ENCODE peak calls at places on chromosomes 5 and 9, in seven cellular contexts. R is psoas muscle; S is hepatocyte; Q is CD8-positive, alpha-beta T cell; T is upper lobe of left lung; I is ovary; K is Peyer's patch. P is an unnamed sample.

GRCh38 chr9:88721028-88721427 is 186.1 kb downstream of the NXNL2 start:
- DNase-seq in R (no peak), S (no peak), Q (no peak), T (no peak), I (no peak), K (no peak), P (no peak)

GRCh38 chr9:72675586-72675985 is 154.2 kb downstream of the TMC1 start:
- DNase-seq in R (no peak), S (no peak), Q (no peak), T (no peak), I (no peak), K (no peak), P (no peak)

GRCh38 chr9:114051706-114052105 is 26.4 kb downstream of the AMBP start:
- DNase-seq in R (no peak), S (no peak), Q (peak), T (peak), I (peak), K (no peak), P (no peak)

GRCh38 chr9:107260437-107261081 is 22.5 kb upstream of the RAD23B start:
- DNase-seq in R (no peak), S (no peak), Q (no peak), T (no peak), I (no peak), K (no peak), P (no peak)

GRCh38 chr5:174504266-174504726 is 220.1 kb upstream of the MSX2 start:
- DNase-seq in R (no peak), S (no peak), Q (no peak), T (no peak), I (no peak), K (no peak), P (no peak)

GRCh38 chr5:115685480-115685879 is 59.6 kb upstream of the TMED7 start:
- DNase-seq in R (no peak), S (no peak), Q (no peak), T (no peak), I (no peak), K (no peak), P (no peak)

GRCh38 chr5:28165116-28165515 is 1126.7 kb upstream of the CDH9 start:
- DNase-seq in R (no peak), S (peak), Q (no peak), T (no peak), I (no peak), K (no peak), P (no peak)

GRCh38 chr5:102731704-102732103 is 23.4 kb upstream of the PAM start:
- DNase-seq in R (no peak), S (no peak), Q (no peak), T (no peak), I (no peak), K (no peak), P (no peak)

GRCh38 chr9:69758981-69759477 is 782 bp downstream of the PTAR1 start:
- DNase-seq in R (no peak), S (peak), Q (no peak), T (no peak), I (no peak), K (no peak), P (no peak)

GRCh38 chr9:92228628-92229027 is 64.9 kb downstream of the IARS1 start:
- DNase-seq in R (no peak), S (no peak), Q (no peak), T (no peak), I (no peak), K (no peak), P (no peak)

GRCh38 chr5:157449011-157449723 is 10.8 kb upstream of the NIPAL4 start:
- DNase-seq in R (peak), S (no peak), Q (no peak), T (no peak), I (peak), K (no peak), P (peak)

GRCh38 chr5:148899993-148900392 is 73.6 kb downstream of the ADRB2 start:
- DNase-seq in R (no peak), S (no peak), Q (no peak), T (peak), I (no peak), K (no peak), P (no peak)

GRCh38 chr5:144864113-144864512 is 693.4 kb downstream of the KCTD16 start:
- DNase-seq in R (no peak), S (no peak), Q (no peak), T (no peak), I (no peak), K (no peak), P (no peak)

GRCh38 chr9:93582115-93582514 is 5.7 kb downstream of the PHF2 start:
- DNase-seq in R (no peak), S (peak), Q (peak), T (peak), I (no peak), K (peak), P (no peak)

GRCh38 chr5:157085930-157086329 is 22.9 kb downstream of the HAVCR2 start:
- DNase-seq in R (no peak), S (no peak), Q (no peak), T (no peak), I (no peak), K (no peak), P (no peak)

GRCh38 chr9:20117985-20118384 is 329.1 kb upstream of the SLC24A2 start:
- DNase-seq in R (no peak), S (no peak), Q (no peak), T (no peak), I (no peak), K (no peak), P (no peak)

GRCh38 chr9:1456301-1456999 is 406.3 kb downstream of the DMRT2 start:
- DNase-seq in R (no peak), S (no peak), Q (no peak), T (no peak), I (no peak), K (no peak), P (no peak)

DNA sequence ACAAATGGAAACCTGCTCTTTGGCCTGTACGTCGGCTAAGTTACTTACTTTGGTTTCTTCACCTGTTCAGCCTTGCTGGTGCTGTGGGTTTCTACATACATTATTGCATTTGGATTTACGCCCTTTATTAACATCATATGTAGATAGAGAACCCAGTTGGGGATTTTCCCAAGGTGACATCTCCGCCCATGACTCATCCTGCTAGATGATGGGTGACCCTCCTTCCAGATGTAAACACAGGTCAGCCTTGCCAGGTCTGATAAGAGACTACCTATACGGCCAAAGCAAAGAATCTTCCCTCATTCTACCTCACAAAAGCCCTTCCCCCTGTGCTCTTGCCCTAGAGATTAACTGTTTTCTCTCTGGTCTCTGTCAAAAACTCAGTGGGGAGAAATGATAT is 360.9 kb downstream of the KDM4C start:
- DNase-seq in R (no peak), S (peak), Q (no peak), T (no peak), I (no peak), K (no peak), P (no peak)
- H3K27ac ChIP-seq in R (no peak), S (no peak), Q (no peak), T (no peak), I (no peak), K (no peak), P (no peak)

GRCh38 chr5:140321796-140322195 is 18.9 kb upstream of the PFDN1 start:
- DNase-seq in R (peak), S (no peak), Q (no peak), T (peak), I (no peak), K (no peak), P (peak)

GRCh38 chr5:140325486-140325885 is 20.9 kb downstream of the HBEGF start:
- DNase-seq in R (no peak), S (no peak), Q (no peak), T (no peak), I (no peak), K (no peak), P (no peak)

GRCh38 chr5:140324834-140325195 is 21.6 kb downstream of the HBEGF start:
- DNase-seq in R (no peak), S (no peak), Q (no peak), T (peak), I (no peak), K (no peak), P (no peak)

GRCh38 chr5:140322751-140323731 is 20.1 kb upstream of the PFDN1 start:
- DNase-seq in R (no peak), S (peak), Q (no peak), T (peak), I (peak), K (no peak), P (no peak)

GRCh38 chr5:140324041-140324833 is 21.3 kb upstream of the PFDN1 start:
- DNase-seq in R (no peak), S (no peak), Q (no peak), T (no peak), I (no peak), K (no peak), P (no peak)
- H3K27ac ChIP-seq in R (no peak), S (no peak), Q (no peak), T (peak), I (no peak), K (no peak), P (peak)

DNA sequence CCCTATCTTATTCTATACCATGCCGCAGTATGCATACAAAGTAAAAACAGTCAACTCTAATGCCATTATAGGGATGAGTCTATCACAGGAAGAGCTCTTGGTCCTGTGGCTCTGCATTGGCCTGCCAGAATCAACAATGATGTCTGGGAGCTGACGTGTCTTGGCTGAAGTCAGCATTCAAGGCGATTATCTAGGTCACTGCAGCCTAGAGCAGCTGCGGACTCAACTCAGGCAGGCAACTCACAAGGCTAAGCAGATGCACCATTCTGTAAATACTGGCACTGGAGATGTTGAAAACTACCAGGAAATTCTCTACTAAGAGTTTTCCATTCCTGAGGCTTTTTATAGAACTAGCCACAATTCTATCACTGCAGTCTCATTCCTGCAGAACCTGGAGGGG is 13.3 kb downstream of the SPATA9 start:
- DNase-seq in R (peak), S (peak), Q (no peak), T (no peak), I (peak), K (no peak), P (peak)
- H3K27ac ChIP-seq in R (peak), S (peak), Q (no peak), T (no peak), I (no peak), K (peak), P (peak)

DNA sequence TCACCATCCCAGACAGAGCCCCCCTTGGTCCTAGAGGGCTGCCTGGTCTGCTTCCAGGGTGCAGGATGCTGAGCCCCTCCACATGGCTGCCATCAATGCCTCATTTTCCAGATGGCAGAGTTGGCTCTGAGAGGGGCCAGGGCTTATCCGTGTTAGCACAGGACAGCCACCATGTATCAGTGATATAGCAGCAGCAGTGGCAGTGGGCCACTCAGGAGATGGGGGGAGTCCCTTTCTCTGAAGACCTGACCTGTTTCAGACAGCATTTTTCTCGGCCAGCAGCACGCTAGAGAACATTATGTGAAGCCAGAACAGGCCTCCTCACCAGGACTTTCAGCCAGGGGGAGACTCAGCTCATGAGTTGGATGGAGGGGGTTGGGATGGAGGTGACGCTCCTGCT is 1.6 kb upstream of the SMIM32 start:
- DNase-seq in R (no peak), S (no peak), Q (no peak), T (no peak), I (no peak), K (no peak), P (no peak)
- H3K27ac ChIP-seq in R (no peak), S (no peak), Q (no peak), T (no peak), I (no peak), K (no peak), P (no peak)

P was measured in heart left ventricle.